ENCODE peak calls at places on chromosome 19, in nine cellular contexts. P, G, O, D, U, J, B, N and L are unnamed samples.

GRCh38 chr19:53057904-53058579 is 13.5 kb downstream of the ERVV-2 start:
- DNase-seq in G (no peak), D (no peak), J (no peak), O (no peak), P (peak), B (no peak), U (no peak), N (peak), L (no peak)

GRCh38 chr19:41233748-41234240 is 14.8 kb downstream of the AXL start:
- DNase-seq in U (no peak), P (no peak), D (no peak), B (no peak), J (no peak), O (no peak), N (no peak), G (no peak), L (no peak)

GRCh38 chr19:38736036-38736412 is 8.2 kb downstream of the CAPN12 start:
- DNase-seq in J (no peak), O (peak), D (peak), U (no peak), N (peak), B (no peak), G (no peak), P (no peak), L (peak)

GRCh38 chr19:49672131-49672919 is 4.7 kb upstream of the PRMT1 start:
- DNase-seq in O (peak), J (no peak), G (peak), P (peak), U (peak), N (peak), B (no peak), D (peak), L (no peak)

GRCh38 chr19:13579388-13580060 is 73.2 kb upstream of the CACNA1A start:
- DNase-seq in J (no peak), G (no peak), N (no peak), U (no peak), D (no peak), P (no peak), B (peak), O (no peak), L (no peak)

GRCh38 chr19:19628499-19629134 is 597 bp upstream of the LPAR2 start:
- DNase-seq in G (peak), J (no peak), N (no peak), P (peak), D (peak), O (peak), B (no peak), U (no peak), L (no peak)

GRCh38 chr19:18349524-18350128 is 9.2 kb downstream of the PGPEP1 start:
- DNase-seq in N (peak), P (peak), D (peak), B (no peak), U (no peak), J (no peak), O (no peak), G (peak), L (no peak)

GRCh38 chr19:13615890-13616289 is 109.6 kb upstream of the CACNA1A start:
- DNase-seq in P (no peak), D (no peak), O (no peak), N (no peak), J (no peak), U (no peak), G (peak), B (no peak), L (no peak)

GRCh38 chr19:55486971-55487883 is 1.0 kb upstream of the SSC5D start:
- DNase-seq in D (peak), O (peak), N (peak), P (peak), B (peak), J (no peak), G (peak), U (no peak), L (no peak)

GRCh38 chr19:23116802-23117571 is at the start of gene ZNF730:
- DNase-seq in J (no peak), P (peak), G (peak), N (peak), D (peak), B (peak), U (peak), O (peak), L (peak)

GRCh38 chr19:56086671-56087430 is 34.2 kb downstream of the ZNF787 start:
- DNase-seq in N (no peak), D (no peak), U (no peak), B (no peak), G (no peak), J (no peak), P (no peak), O (no peak), L (no peak)

GRCh38 chr19:55440411-55441105 is 2.5 kb downstream of the SHISA7 start:
- DNase-seq in U (no peak), D (no peak), O (no peak), N (no peak), G (no peak), J (peak), B (no peak), P (peak), L (no peak)

GRCh38 chr19:343451-343931 is 1.1 kb downstream of the MIER2 start:
- DNase-seq in O (no peak), G (no peak), D (no peak), P (no peak), U (no peak), N (peak), B (no peak), J (no peak), L (peak)

GRCh38 chr19:11887247-11887617 is 350 bp upstream of the ZNF69 start:
- DNase-seq in O (no peak), U (no peak), J (no peak), D (no peak), N (no peak), P (no peak), B (no peak), G (no peak), L (no peak)

GRCh38 chr19:58033741-58034475 is at the start of gene ZSCAN1:
- DNase-seq in P (peak), U (peak), N (peak), O (no peak), B (no peak), G (peak), J (peak), D (peak), L (no peak)

GRCh38 chr19:55549500-55550320 is 4.4 kb upstream of the SBK3 start:
- DNase-seq in O (no peak), N (no peak), P (peak), G (peak), D (no peak), J (no peak), U (no peak), B (peak), L (no peak)